ENCODE peak calls at places on chromosomes 3 and 15, in four cellular contexts. G is suprapubic skin, R is testis, I is OCI-LY7. H is an unnamed sample.

GRCh38 chr3:58222161-58222724 is 11.5 kb upstream of the DNASE1L3 start:
- DNase-seq in G (no peak), I (peak; percentile 49), R (no peak), H (no peak)

GRCh38 chr15:82043726-82044372 is 2.0 kb downstream of the MEX3B start:
- DNase-seq in G (no peak), I (no peak), R (no peak), H (no peak)

GRCh38 chr15:43828061-43828657 is 1.4 kb downstream of the WDR76 start:
- DNase-seq in G (no peak), I (peak; percentile 64), R (no peak), H (no peak)

GRCh38 chr3:197042539-197042938 is 12.9 kb upstream of the MELTF start:
- DNase-seq in G (no peak), R (no peak), I (no peak), H (no peak)

GRCh38 chr3:115800489-115801080 is 177.3 kb downstream of the GAP43 start:
- DNase-seq in G (no peak), R (no peak), I (no peak), H (no peak)

GRCh38 chr15:49468440-49468839 is 45.4 kb downstream of the FGF7 start:
- DNase-seq in G (no peak), I (no peak), R (no peak), H (no peak)

GRCh38 chr3:161599702-161600101 is 103.1 kb downstream of the OTOL1 start:
- DNase-seq in I (no peak), G (no peak), R (no peak), H (no peak)

GRCh38 chr3:45679805-45680204 is 9.4 kb upstream of the SACM1L start:
- DNase-seq in I (no peak), R (no peak), G (no peak), H (no peak)

GRCh38 chr3:44522494-44522933 is 32.5 kb upstream of the ZKSCAN7 start:
- DNase-seq in R (no peak), I (no peak), G (no peak), H (no peak)

GRCh38 chr15:92383528-92384326 is 10.0 kb upstream of the ST8SIA2 start:
- DNase-seq in G (no peak), R (peak; percentile 44), I (no peak), H (no peak)

GRCh38 chr15:48149858-48150257 is 28.2 kb downstream of the MYEF2 start:
- DNase-seq in R (no peak), I (no peak), G (no peak), H (no peak)

GRCh38 chr15:87215100-87215499 is 1041.4 kb downstream of the NTRK3 start:
- DNase-seq in G (no peak), I (no peak), R (no peak), H (no peak)

GRCh38 chr15:32704343-32705076 is 13.3 kb upstream of the GREM1 start:
- DNase-seq in I (no peak), G (no peak), R (no peak), H (no peak)

GRCh38 chr3:73592154-73592877 is 32.4 kb downstream of the PDZRN3 start:
- DNase-seq in I (no peak), G (no peak), R (no peak), H (no peak)

GRCh38 chr15:55221090-55222011 is 24.6 kb upstream of the RSL24D1 start:
- DNase-seq in I (peak; percentile 51), G (no peak), R (no peak), H (no peak)

GRCh38 chr3:11300970-11301369 is 28.8 kb downstream of the ATG7 start:
- DNase-seq in I (no peak), R (no peak), G (no peak), H (peak; percentile 40)

GRCh38 chr3:74059301-74059700 is 434.6 kb upstream of the PDZRN3 start:
- DNase-seq in I (no peak), R (no peak), G (no peak), H (no peak)

GRCh38 chr15:44193651-44194396 is 1.2 kb downstream of the FRMD5 start:
- DNase-seq in I (no peak), G (no peak), R (peak; percentile 48), H (no peak)

GRCh38 chr15:30859091-30859874 is 44.4 kb upstream of the FAN1 start:
- DNase-seq in R (no peak), G (no peak), I (peak; percentile 51), H (no peak)

GRCh38 chr15:57146394-57147140 is 228.1 kb downstream of the TCF12 start:
- DNase-seq in G (no peak), R (no peak), I (peak; percentile 53), H (no peak)

GRCh38 chr15:50183112-50183794 is 1.3 kb downstream of the SLC27A2 start:
- DNase-seq in R (no peak), G (no peak), I (no peak), H (no peak)

GRCh38 chr3:113231827-113232253 is 20.5 kb downstream of the BOC start:
- DNase-seq in G (no peak), I (no peak), R (no peak), H (no peak)

GRCh38 chr3:179733797-179734196 is 81.0 kb downstream of the USP13 start:
- DNase-seq in I (no peak), R (no peak), G (no peak), H (no peak)

GRCh38 chr15:85588657-85589056 is 206.1 kb downstream of the KLHL25 start:
- DNase-seq in G (no peak), R (no peak), I (no peak), H (no peak)

GRCh38 chr3:134885877-134886621 is 91.0 kb downstream of the EPHB1 start:
- DNase-seq in G (peak; percentile 29), I (no peak), R (no peak), H (no peak)

GRCh38 chr15:98437752-98438151 is 210.6 kb upstream of the IGF1R start:
- DNase-seq in G (no peak), I (no peak), R (no peak), H (no peak)

GRCh38 chr3:170848294-170848917 is 21.6 kb downstream of the RPL22L1 start:
- DNase-seq in R (no peak), I (no peak), G (no peak), H (no peak)

GRCh38 chr3:100198579-100199269 is 62.1 kb upstream of the TBC1D23 start:
- DNase-seq in G (no peak), I (no peak), R (no peak), H (no peak)

GRCh38 chr3:42302924-42303634 is 37.1 kb upstream of the CCK start:
- DNase-seq in G (no peak), I (peak; percentile 84), R (no peak), H (no peak)

GRCh38 chr15:89847101-89847500 is 32.4 kb upstream of the ANPEP start:
- DNase-seq in I (no peak), G (no peak), R (no peak), H (peak; percentile 74)

GRCh38 chr3:85342915-85343314 is 384.1 kb downstream of the CADM2 start:
- DNase-seq in G (no peak), I (peak; percentile 2), R (peak; percentile 35), H (no peak)

DNA sequence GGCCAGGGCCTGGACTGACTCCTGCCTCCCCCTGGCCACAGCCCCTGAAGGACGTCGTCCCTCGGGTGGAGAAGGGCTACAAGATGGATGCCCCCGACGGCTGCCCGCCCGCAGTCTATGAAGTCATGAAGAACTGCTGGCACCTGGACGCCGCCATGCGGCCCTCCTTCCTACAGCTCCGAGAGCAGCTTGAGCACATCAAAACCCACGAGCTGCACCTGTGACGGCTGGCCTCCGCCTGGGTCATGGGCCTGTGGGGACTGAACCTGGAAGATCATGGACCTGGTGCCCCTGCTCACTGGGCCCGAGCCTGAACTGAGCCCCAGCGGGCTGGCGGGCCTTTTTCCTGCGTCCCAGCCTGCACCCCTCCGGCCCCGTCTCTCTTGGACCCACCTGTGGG is 10.3 kb upstream of the LMAN1L start:
- DNase-seq in G (no peak), I (no peak), R (no peak), H (peak; percentile 85)
- H3K36me3 ChIP-seq in G (peaks cover 58% of the 10 kb centered on the region), I (peaks cover 85% of the 10 kb centered on the region), R (no peaks in the 10 kb centered on the region), H (peaks cover 11% of the 10 kb centered on the region)

DNA sequence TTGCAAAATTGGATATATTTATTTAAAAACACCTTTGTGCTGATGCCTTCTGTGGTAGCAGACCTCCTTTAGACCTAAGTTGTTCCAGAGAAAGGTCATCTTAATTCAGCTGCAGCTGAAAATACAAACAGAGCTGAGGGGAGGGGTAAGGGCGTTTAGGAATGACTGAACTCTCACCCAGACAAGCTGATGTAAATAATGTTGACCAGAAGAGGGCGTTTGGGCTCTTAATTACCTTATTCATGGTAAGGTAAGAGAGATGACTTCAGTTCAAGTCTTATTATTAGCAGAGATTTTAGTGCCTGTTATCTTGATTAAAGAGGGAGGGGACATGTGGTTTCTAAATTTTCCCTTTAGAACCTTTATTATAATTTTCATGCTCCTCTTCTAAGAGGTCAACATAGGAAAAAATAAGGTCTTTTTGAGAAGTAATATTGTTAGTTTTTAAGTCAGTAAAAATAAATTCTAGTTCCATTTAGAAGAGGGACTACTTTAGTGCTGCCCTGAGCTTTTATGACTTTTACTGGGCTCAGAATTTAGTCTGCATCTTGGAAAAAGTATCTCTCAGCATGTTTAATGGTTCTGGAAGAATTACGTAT is 46.3 kb downstream of the GPR171 start:
- DNase-seq in R (no peak), I (peak; percentile 77), G (no peak), H (no peak)
- TF ChIP-seq CTCF in R (no peak), I (peak; percentile 83), G (peak; percentile 27), H (no peak)

DNA sequence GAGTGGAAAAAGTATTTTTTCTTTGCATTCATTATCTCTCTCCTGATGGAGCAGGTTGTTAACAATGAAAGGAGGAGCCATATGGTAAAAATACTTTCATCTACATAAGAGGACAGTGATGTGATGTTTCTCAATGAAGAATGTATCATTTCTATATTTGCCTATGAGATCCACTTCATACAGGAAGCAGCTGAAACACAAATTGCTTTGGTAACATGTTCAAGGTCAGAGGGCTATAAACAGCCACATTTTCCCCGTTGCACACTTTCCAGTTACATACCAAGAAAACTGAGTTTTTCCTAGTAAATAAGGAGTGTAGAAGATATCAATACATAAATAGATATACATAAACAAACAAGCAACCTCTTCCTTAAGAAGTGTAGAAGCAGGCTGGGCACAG is 32.7 kb upstream of the GYG1 start:
- DNase-seq in R (no peak), I (no peak), G (no peak), H (no peak)
- H3K27ac ChIP-seq in R (no peak overlapping the region), I (no peak overlapping the region), G (no peak overlapping the region), H (no peak overlapping the region)

GRCh38 chr15:90946538-90946937 is 8.1 kb upstream of the RCCD1 start:
- DNase-seq in I (no peak), G (no peak), R (no peak), H (no peak)

GRCh38 chr15:90946941-90947576 is 7.6 kb upstream of the RCCD1 start:
- DNase-seq in R (no peak), I (no peak), G (no peak), H (no peak)

GRCh38 chr15:90948506-90948905 is 6.2 kb upstream of the RCCD1 start:
- DNase-seq in G (no peak), I (no peak), R (no peak), H (no peak)

GRCh38 chr15:90949979-90950675 is 4.6 kb upstream of the RCCD1 start:
- DNase-seq in I (no peak), G (no peak), R (no peak), H (no peak)

DNA sequence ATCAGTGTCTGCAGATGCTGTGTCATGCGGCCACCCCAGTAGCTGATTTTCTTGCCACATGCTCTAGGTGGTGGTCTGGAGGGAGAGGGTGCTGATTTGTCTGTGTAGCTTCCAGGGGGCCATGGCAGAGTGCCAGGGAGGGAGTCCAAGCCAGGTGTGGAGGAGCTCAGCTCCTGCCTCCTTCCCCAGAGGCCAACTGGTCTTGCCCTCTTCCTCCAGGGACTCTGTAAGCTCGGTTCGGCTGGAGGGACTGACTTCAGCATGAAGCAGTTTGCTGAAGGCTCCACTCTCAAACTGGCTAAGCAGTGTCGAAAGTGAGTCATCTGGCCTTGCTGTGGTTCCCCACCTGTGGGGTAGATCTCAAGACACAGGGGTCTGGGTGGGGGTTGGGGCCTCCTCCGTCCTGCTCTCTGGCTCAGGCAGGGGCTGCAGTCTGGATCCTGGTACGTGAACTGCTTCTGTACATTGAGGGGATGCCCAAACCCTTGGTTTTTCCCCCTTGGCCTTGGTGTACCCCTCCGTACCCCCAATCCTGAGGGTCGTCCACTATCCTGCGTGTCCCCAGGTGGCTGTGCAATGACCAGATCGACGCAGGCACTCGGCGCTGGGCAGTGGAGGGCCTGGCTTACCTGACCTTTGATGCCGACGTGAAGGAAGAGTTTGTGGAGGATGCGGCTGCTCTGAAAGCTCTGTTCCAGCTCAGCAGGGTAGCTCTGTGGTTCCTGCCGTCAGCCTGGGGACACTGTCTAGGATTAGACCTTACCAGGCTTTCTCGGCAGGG is 6.9 kb upstream of the RCCD1 start:
- DNase-seq in R (no peak), G (no peak), I (no peak), H (no peak)
- H3K36me3 ChIP-seq in R (no peaks in the 10 kb centered on the region), G (peaks cover 98% of the 10 kb centered on the region), I (peaks cover 78% of the 10 kb centered on the region), H (peaks cover 85% of the 10 kb centered on the region)